ENCODE peak calls at places on chromosomes 5 and 9, in seven cellular contexts. One of them, this sample, is unnamed.
A peak's percentile ranks its signal among the peaks of the same experiment; 100 is the strongest.

GRCh38 chr9:94108584-94108983 is 24.3 kb downstream of the PTPDC1 start:
- DNase-seq in H1: no peak
- DNase-seq in HCT116: no peak
- DNase-seq in GM12878: no peak
- DNase-seq in SK-N-SH: no peak
- DNase-seq in K562: no peak
- DNase-seq in HepG2: no peak
- DNase-seq in this sample: no peak

GRCh38 chr5:178732281-178732680 is 1.8 kb upstream of the ZNF354A start:
- DNase-seq in H1: no peak
- DNase-seq in HCT116: no peak
- DNase-seq in GM12878: no peak
- DNase-seq in SK-N-SH: no peak
- DNase-seq in K562: no peak
- DNase-seq in HepG2: no peak
- DNase-seq in this sample: no peak

GRCh38 chr9:94912700-94913249 is 186.3 kb downstream of the AOPEP start:
- DNase-seq in H1: no peak
- DNase-seq in HCT116: peak; percentile 78
- DNase-seq in GM12878: no peak
- DNase-seq in SK-N-SH: no peak
- DNase-seq in K562: no peak
- DNase-seq in HepG2: peak; percentile 73
- DNase-seq in this sample: no peak

GRCh38 chr9:132020845-132021510 is 58.7 kb downstream of the MED27 start:
- DNase-seq in H1: no peak
- DNase-seq in HCT116: no peak
- DNase-seq in GM12878: no peak
- DNase-seq in SK-N-SH: no peak
- DNase-seq in K562: no peak
- DNase-seq in HepG2: no peak
- DNase-seq in this sample: no peak

GRCh38 chr9:137128158-137129088 is 10.5 kb upstream of the GRIN1 start:
- DNase-seq in H1: no peak
- DNase-seq in HCT116: no peak
- DNase-seq in GM12878: no peak
- DNase-seq in SK-N-SH: peak; percentile 14
- DNase-seq in K562: peak; percentile 18
- DNase-seq in HepG2: no peak
- DNase-seq in this sample: no peak

GRCh38 chr9:92963831-92964606 is 16.7 kb downstream of the FGD3 start:
- DNase-seq in H1: no peak
- DNase-seq in HCT116: no peak
- DNase-seq in GM12878: peak; percentile 80
- DNase-seq in SK-N-SH: no peak
- DNase-seq in K562: no peak
- DNase-seq in HepG2: peak; percentile 39
- DNase-seq in this sample: no peak

GRCh38 chr5:78597858-78598415 is 50.6 kb downstream of the LHFPL2 start:
- DNase-seq in H1: no peak
- DNase-seq in HCT116: no peak
- DNase-seq in GM12878: no peak
- DNase-seq in SK-N-SH: no peak
- DNase-seq in K562: no peak
- DNase-seq in HepG2: no peak
- DNase-seq in this sample: no peak

GRCh38 chr5:80083115-80083890 is 48.2 kb downstream of the THBS4 start:
- DNase-seq in H1: peak; percentile 77
- DNase-seq in HCT116: peak; percentile 71
- DNase-seq in GM12878: no peak
- DNase-seq in SK-N-SH: peak; percentile 76
- DNase-seq in K562: peak; percentile 63
- DNase-seq in HepG2: peak; percentile 54
- DNase-seq in this sample: no peak

GRCh38 chr9:2157277-2158105 is 142.3 kb downstream of the SMARCA2 start:
- DNase-seq in H1: no peak
- DNase-seq in HCT116: no peak
- DNase-seq in GM12878: no peak
- DNase-seq in SK-N-SH: peak; percentile 23
- DNase-seq in K562: no peak
- DNase-seq in HepG2: no peak
- DNase-seq in this sample: no peak

GRCh38 chr5:57685866-57686265 is 203.3 kb upstream of the ACTBL2 start:
- DNase-seq in H1: no peak
- DNase-seq in HCT116: no peak
- DNase-seq in GM12878: no peak
- DNase-seq in SK-N-SH: no peak
- DNase-seq in K562: no peak
- DNase-seq in HepG2: no peak
- DNase-seq in this sample: no peak

DNA sequence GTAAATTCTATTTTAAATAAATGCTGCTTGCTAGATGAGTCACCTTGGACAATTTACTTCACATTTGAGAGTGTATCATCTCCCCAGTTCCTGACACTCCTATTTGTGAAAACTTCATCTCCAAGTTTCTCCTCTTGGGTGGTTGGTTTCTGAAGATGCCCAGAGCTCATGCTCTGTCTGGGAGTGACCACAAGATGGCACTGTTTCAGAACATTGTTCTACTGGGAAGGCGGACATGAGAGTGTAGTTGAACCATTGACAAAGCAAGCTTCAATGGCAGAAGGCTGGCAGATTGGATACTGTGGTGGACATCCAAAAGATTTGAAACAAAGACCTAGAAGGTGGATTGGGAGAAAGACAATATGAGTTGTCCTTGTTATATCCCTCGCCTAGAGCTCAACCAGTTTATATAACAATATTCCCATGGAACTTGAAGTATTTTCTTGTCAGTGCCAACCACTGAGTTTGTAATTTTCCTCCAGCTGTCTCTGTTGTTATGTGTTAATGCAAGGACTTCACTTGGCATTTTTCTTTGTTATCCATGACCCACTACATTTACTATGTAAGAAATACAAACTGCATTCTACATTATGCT is 234.3 kb upstream of the ANKH start:
- DNase-seq in H1: peak; percentile 67
- DNase-seq in HCT116: peak; percentile 22
- DNase-seq in GM12878: no peak
- DNase-seq in SK-N-SH: peak; percentile 67
- DNase-seq in K562: peak; percentile 65
- DNase-seq in HepG2: peak; percentile 36
- DNase-seq in this sample: peak; percentile 36
- TF ChIP-seq YY1 in H1: peak; percentile 72
- TF ChIP-seq YY1 in HCT116: no peak
- TF ChIP-seq YY1 in GM12878: peak; percentile 51
- TF ChIP-seq YY1 in SK-N-SH: no peak
- TF ChIP-seq YY1 in K562: no peak
- TF ChIP-seq YY1 in HepG2: no peak
- TF ChIP-seq YY1 in this sample: no peak

DNA sequence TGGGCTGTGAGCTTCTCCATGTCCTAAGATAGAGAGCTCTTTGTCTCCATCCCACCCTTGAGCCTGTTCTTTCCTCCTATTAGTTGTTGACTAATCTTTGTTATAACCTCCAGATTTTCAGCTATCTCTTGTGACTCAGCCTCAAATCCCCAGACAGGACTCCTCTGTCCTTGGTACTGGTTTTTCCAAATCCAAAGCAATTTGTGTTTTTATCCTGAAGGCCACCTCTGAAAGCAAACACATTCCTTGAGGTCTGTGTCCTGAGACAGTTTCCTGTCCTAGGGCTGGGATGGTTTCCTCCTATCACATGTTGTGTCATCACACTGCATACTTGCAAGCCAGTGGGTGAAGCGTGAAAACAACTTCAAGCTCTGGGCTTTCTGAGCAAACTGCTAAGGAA is 8.5 kb downstream of the TNC start:
- DNase-seq in H1: no peak
- DNase-seq in HCT116: no peak
- DNase-seq in GM12878: no peak
- DNase-seq in SK-N-SH: no peak
- DNase-seq in K562: no peak
- DNase-seq in HepG2: no peak
- DNase-seq in this sample: no peak
- H3K4me1 ChIP-seq in H1: no peaks in the 10 kb centered on the region
- H3K4me1 ChIP-seq in HCT116: no peaks in the 10 kb centered on the region
- H3K4me1 ChIP-seq in GM12878: no peaks in the 10 kb centered on the region
- H3K4me1 ChIP-seq in SK-N-SH: no peaks in the 10 kb centered on the region
- H3K4me1 ChIP-seq in K562: no peaks in the 10 kb centered on the region
- H3K4me1 ChIP-seq in HepG2: no peaks in the 10 kb centered on the region
- H3K4me1 ChIP-seq in this sample: no peaks in the 10 kb centered on the region

GRCh38 chr9:110892689-110893088 is 145.6 kb downstream of the LPAR1 start:
- DNase-seq in H1: no peak
- DNase-seq in HCT116: no peak
- DNase-seq in GM12878: no peak
- DNase-seq in SK-N-SH: no peak
- DNase-seq in K562: no peak
- DNase-seq in HepG2: no peak
- DNase-seq in this sample: no peak

GRCh38 chr9:110890416-110890815 is 147.9 kb downstream of the LPAR1 start:
- DNase-seq in H1: no peak
- DNase-seq in HCT116: no peak
- DNase-seq in GM12878: no peak
- DNase-seq in SK-N-SH: no peak
- DNase-seq in K562: no peak
- DNase-seq in HepG2: no peak
- DNase-seq in this sample: no peak

GRCh38 chr9:110894731-110895130 is 143.5 kb downstream of the LPAR1 start:
- DNase-seq in H1: no peak
- DNase-seq in HCT116: no peak
- DNase-seq in GM12878: no peak
- DNase-seq in SK-N-SH: no peak
- DNase-seq in K562: no peak
- DNase-seq in HepG2: no peak
- DNase-seq in this sample: no peak

GRCh38 chr9:110895141-110895912 is 142.9 kb downstream of the LPAR1 start:
- DNase-seq in H1: no peak
- DNase-seq in HCT116: no peak
- DNase-seq in GM12878: no peak
- DNase-seq in SK-N-SH: no peak
- DNase-seq in K562: no peak
- DNase-seq in HepG2: no peak
- DNase-seq in this sample: no peak

GRCh38 chr9:110891760-110892159 is 146.5 kb downstream of the LPAR1 start:
- DNase-seq in H1: no peak
- DNase-seq in HCT116: no peak
- DNase-seq in GM12878: no peak
- DNase-seq in SK-N-SH: no peak
- DNase-seq in K562: no peak
- DNase-seq in HepG2: no peak
- DNase-seq in this sample: no peak
- TF ChIP-seq YY1 in H1: no peak
- TF ChIP-seq YY1 in HCT116: no peak
- TF ChIP-seq YY1 in GM12878: no peak
- TF ChIP-seq YY1 in SK-N-SH: no peak
- TF ChIP-seq YY1 in K562: no peak
- TF ChIP-seq YY1 in HepG2: no peak
- TF ChIP-seq YY1 in this sample: no peak

GRCh38 chr9:123031963-123032362 is 1.5 kb upstream of the GPR21 start:
- DNase-seq in H1: no peak
- DNase-seq in HCT116: no peak
- DNase-seq in GM12878: no peak
- DNase-seq in SK-N-SH: no peak
- DNase-seq in K562: no peak
- DNase-seq in HepG2: no peak
- DNase-seq in this sample: no peak

GRCh38 chr9:123026425-123026824 is 7.0 kb upstream of the GPR21 start:
- DNase-seq in H1: no peak
- DNase-seq in HCT116: no peak
- DNase-seq in GM12878: no peak
- DNase-seq in SK-N-SH: no peak
- DNase-seq in K562: no peak
- DNase-seq in HepG2: no peak
- DNase-seq in this sample: no peak

GRCh38 chr9:123028136-123028535 is 5.3 kb upstream of the GPR21 start:
- DNase-seq in H1: no peak
- DNase-seq in HCT116: no peak
- DNase-seq in GM12878: no peak
- DNase-seq in SK-N-SH: no peak
- DNase-seq in K562: no peak
- DNase-seq in HepG2: no peak
- DNase-seq in this sample: no peak

GRCh38 chr9:123028973-123029372 is 4.5 kb upstream of the GPR21 start:
- DNase-seq in H1: no peak
- DNase-seq in HCT116: no peak
- DNase-seq in GM12878: no peak
- DNase-seq in SK-N-SH: no peak
- DNase-seq in K562: no peak
- DNase-seq in HepG2: no peak
- DNase-seq in this sample: no peak

GRCh38 chr9:123027517-123027916 is 6.0 kb upstream of the GPR21 start:
- DNase-seq in H1: no peak
- DNase-seq in HCT116: no peak
- DNase-seq in GM12878: no peak
- DNase-seq in SK-N-SH: no peak
- DNase-seq in K562: no peak
- DNase-seq in HepG2: no peak
- DNase-seq in this sample: no peak
- H3K4me1 ChIP-seq in H1: no peaks in the 10 kb centered on the region
- H3K4me1 ChIP-seq in HCT116: no peaks in the 10 kb centered on the region
- H3K4me1 ChIP-seq in GM12878: no peaks in the 10 kb centered on the region
- H3K4me1 ChIP-seq in SK-N-SH: no peaks in the 10 kb centered on the region
- H3K4me1 ChIP-seq in K562: no peaks in the 10 kb centered on the region
- H3K4me1 ChIP-seq in HepG2: peaks cover 19% of the 10 kb centered on the region
- H3K4me1 ChIP-seq in this sample: no peaks in the 10 kb centered on the region

GRCh38 chr5:43547532-43547931 is 9.3 kb downstream of the PAIP1 start:
- DNase-seq in H1: no peak
- DNase-seq in HCT116: no peak
- DNase-seq in GM12878: no peak
- DNase-seq in SK-N-SH: no peak
- DNase-seq in K562: no peak
- DNase-seq in HepG2: no peak
- DNase-seq in this sample: no peak

GRCh38 chr5:43540746-43541145 is 16.1 kb downstream of the PAIP1 start:
- DNase-seq in H1: no peak
- DNase-seq in HCT116: no peak
- DNase-seq in GM12878: no peak
- DNase-seq in SK-N-SH: no peak
- DNase-seq in K562: no peak
- DNase-seq in HepG2: no peak
- DNase-seq in this sample: no peak

GRCh38 chr5:43548358-43548757 is 8.5 kb downstream of the PAIP1 start:
- DNase-seq in H1: no peak
- DNase-seq in HCT116: no peak
- DNase-seq in GM12878: no peak
- DNase-seq in SK-N-SH: no peak
- DNase-seq in K562: no peak
- DNase-seq in HepG2: no peak
- DNase-seq in this sample: no peak

DNA sequence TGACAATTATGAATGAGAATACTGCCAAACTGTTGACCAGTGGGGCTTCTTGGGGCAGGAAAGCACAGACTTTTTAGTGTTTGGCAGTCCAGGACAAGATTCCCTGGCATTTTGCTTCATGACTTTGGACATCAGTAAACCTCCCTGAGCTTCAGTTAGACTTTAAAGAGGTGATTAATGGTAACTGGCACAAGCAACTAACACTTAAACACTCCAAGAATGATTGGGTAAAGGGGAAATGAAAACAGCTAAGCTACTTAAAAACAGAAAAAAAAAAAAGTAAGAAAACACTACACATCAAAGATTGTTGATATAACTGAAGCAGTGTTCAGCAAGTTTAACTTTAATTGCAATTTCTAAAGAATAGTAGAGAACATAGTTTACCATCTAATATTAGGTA is 13.4 kb downstream of the PAIP1 start:
- DNase-seq in H1: no peak
- DNase-seq in HCT116: no peak
- DNase-seq in GM12878: no peak
- DNase-seq in SK-N-SH: no peak
- DNase-seq in K562: no peak
- DNase-seq in HepG2: no peak
- DNase-seq in this sample: no peak
- TF ChIP-seq YY1 in H1: no peak
- TF ChIP-seq YY1 in HCT116: no peak
- TF ChIP-seq YY1 in GM12878: no peak
- TF ChIP-seq YY1 in SK-N-SH: no peak
- TF ChIP-seq YY1 in K562: no peak
- TF ChIP-seq YY1 in HepG2: no peak
- TF ChIP-seq YY1 in this sample: no peak